ENCODE peak calls at places on chromosome 15, in six cellular contexts. R is right lobe of liver, N is left lung, D is GM23248, Q is NT2/D1, G is heart left ventricle. J is an unnamed sample.

GRCh38 chr15:73127302-73127936 is 75.2 kb downstream of the NEO1 start:
- DNase-seq in N (no peak), G (no peak), R (no peak), Q (peak; percentile 38), D (peak; percentile 56), J (peak; percentile 39)

GRCh38 chr15:72184165-72184811 is 13.3 kb downstream of the GRAMD2A start:
- DNase-seq in G (no peak), N (peak; percentile 66), D (peak; percentile 78), R (no peak), Q (no peak), J (no peak)

GRCh38 chr15:100002091-100002620 is 268.9 kb upstream of the LYSMD4 start:
- DNase-seq in R (no peak), G (no peak), N (no peak), D (no peak), Q (no peak), J (no peak)

GRCh38 chr15:68783226-68784054 is 37.3 kb downstream of the ANP32A start:
- DNase-seq in R (peak; percentile 55), Q (no peak), G (peak; percentile 68), N (no peak), D (no peak), J (no peak)

GRCh38 chr15:47429376-47429775 is 287.9 kb upstream of the SEMA6D start:
- DNase-seq in D (no peak), Q (no peak), G (no peak), N (no peak), R (no peak), J (no peak)

GRCh38 chr15:67892559-67893377 is 52.9 kb upstream of the RNU6-1 start:
- DNase-seq in R (no peak), N (no peak), D (no peak), Q (no peak), G (no peak), J (peak; percentile 19)

GRCh38 chr15:60758961-60759729 is 280.2 kb upstream of the ICE2 start:
- DNase-seq in R (no peak), N (no peak), Q (no peak), D (peak; percentile 98), G (no peak), J (peak; percentile 83)

GRCh38 chr15:77180757-77181156 is 109.8 kb upstream of the TSPAN3 start:
- DNase-seq in N (no peak), G (no peak), Q (no peak), D (peak; percentile 27), R (no peak), J (no peak)

GRCh38 chr15:63950911-63951481 is 95.3 kb downstream of the DAPK2 start:
- DNase-seq in D (peak; percentile 91), N (no peak), Q (no peak), G (no peak), R (no peak), J (peak; percentile 77)

GRCh38 chr15:75454471-75455418 is 3.3 kb upstream of the SIN3A start:
- DNase-seq in G (peak; percentile 88), D (peak; percentile 85), Q (no peak), R (peak; percentile 80), N (peak; percentile 72), J (peak; percentile 60)

DNA sequence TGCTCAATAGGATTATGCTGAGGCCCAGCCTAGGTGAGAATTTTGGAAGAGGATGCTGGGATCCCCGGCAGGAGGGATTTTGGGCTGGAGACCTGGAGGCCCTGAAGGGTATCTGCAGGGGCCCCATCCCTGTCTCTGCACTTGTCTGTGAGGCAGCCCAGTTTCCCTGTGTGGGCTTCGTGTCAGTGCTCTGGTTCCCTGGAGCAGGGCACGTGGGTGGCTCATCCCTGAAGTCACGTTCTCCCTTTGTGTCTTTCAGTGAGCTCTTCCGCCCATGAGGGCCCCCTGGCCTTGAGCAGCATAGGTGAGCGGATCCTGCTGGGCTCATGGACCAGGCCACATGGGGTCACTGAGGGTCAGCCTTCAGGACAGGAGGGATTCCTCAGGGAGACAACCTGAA is 217.9 kb downstream of the SNRPN start:
- DNase-seq in N (no peak), D (no peak), G (no peak), Q (no peak), R (peak; percentile 3), J (no peak)
- H3K9me3 ChIP-seq in N (peaks cover 87% of the 10 kb centered on the region), D (no peaks in the 10 kb centered on the region), G (no peaks in the 10 kb centered on the region), Q (peaks cover 37% of the 10 kb centered on the region), R (no peaks in the 10 kb centered on the region), J (no peaks in the 10 kb centered on the region)

GRCh38 chr15:65085207-65085753 is 8.7 kb downstream of the KBTBD13 start:
- DNase-seq in R (no peak), N (no peak), Q (no peak), G (no peak), D (no peak), J (no peak)
- H3K4me1 ChIP-seq in R (no peaks in the 10 kb centered on the region), N (peaks cover 38% of the 10 kb centered on the region), Q (peaks cover 59% of the 10 kb centered on the region), G (peaks cover 46% of the 10 kb centered on the region), D (no peaks in the 10 kb centered on the region), J (peaks cover 24% of the 10 kb centered on the region)

GRCh38 chr15:87710406-87710805 is 546.1 kb downstream of the NTRK3 start:
- DNase-seq in N (no peak), G (no peak), D (peak; percentile 35), R (no peak), Q (no peak), J (peak; percentile 58)
- H3K9me3 ChIP-seq in N (no peaks in the 10 kb centered on the region), G (no peaks in the 10 kb centered on the region), D (no peaks in the 10 kb centered on the region), R (no peaks in the 10 kb centered on the region), Q (no peaks in the 10 kb centered on the region), J (no peaks in the 10 kb centered on the region)

GRCh38 chr15:80822666-80823065 is 43.5 kb downstream of the CEMIP start:
- DNase-seq in G (no peak), D (no peak), R (no peak), N (no peak), Q (no peak), J (no peak)
- H3K4me1 ChIP-seq in G (no peaks in the 10 kb centered on the region), D (no peaks in the 10 kb centered on the region), R (no peaks in the 10 kb centered on the region), N (no peaks in the 10 kb centered on the region), Q (no peaks in the 10 kb centered on the region), J (no peaks in the 10 kb centered on the region)

GRCh38 chr15:56950979-56951378 is 32.5 kb downstream of the TCF12 start:
- DNase-seq in Q (no peak), G (no peak), N (no peak), R (no peak), D (no peak), J (no peak)
- H3K9me3 ChIP-seq in Q (peaks cover 5% of the 10 kb centered on the region), G (no peaks in the 10 kb centered on the region), N (peaks cover 16% of the 10 kb centered on the region), R (no peaks in the 10 kb centered on the region), D (no peaks in the 10 kb centered on the region), J (no peaks in the 10 kb centered on the region)

GRCh38 chr15:98776607-98777281 is 128.4 kb downstream of the IGF1R start:
- DNase-seq in R (no peak), G (no peak), Q (no peak), D (peak; percentile 59), N (peak; percentile 52), J (peak; percentile 50)
- H3K4me1 ChIP-seq in R (no peaks in the 10 kb centered on the region), G (peaks cover 31% of the 10 kb centered on the region), Q (peaks cover 11% of the 10 kb centered on the region), D (peaks cover 14% of the 10 kb centered on the region), N (peaks cover 10% of the 10 kb centered on the region), J (no peaks in the 10 kb centered on the region)

GRCh38 chr15:25247418-25248030 is 191.3 kb downstream of the UBE3A start:
- DNase-seq in N (no peak), D (no peak), R (no peak), G (peak; percentile 27), Q (no peak), J (no peak)
- H3K9me3 ChIP-seq in N (peaks cover 94% of the 10 kb centered on the region), D (no peaks in the 10 kb centered on the region), R (no peaks in the 10 kb centered on the region), G (no peaks in the 10 kb centered on the region), Q (no peaks in the 10 kb centered on the region), J (no peaks in the 10 kb centered on the region)

GRCh38 chr15:101613130-101614000 is 38.8 kb downstream of the TM2D3 start:
- DNase-seq in G (peak; percentile 92), N (no peak), Q (no peak), R (peak; percentile 89), D (peak; percentile 15), J (peak; percentile 31)

GRCh38 chr15:101614761-101615160 is 37.4 kb downstream of the TM2D3 start:
- DNase-seq in R (no peak), D (no peak), G (no peak), N (no peak), Q (no peak), J (no peak)

GRCh38 chr15:101612676-101613075 is 39.5 kb downstream of the TM2D3 start:
- DNase-seq in R (no peak), Q (no peak), G (no peak), D (no peak), N (no peak), J (no peak)

GRCh38 chr15:101615414-101615985 is 36.7 kb downstream of the TM2D3 start:
- DNase-seq in Q (no peak), D (peak; percentile 78), N (no peak), G (no peak), R (peak; percentile 37), J (no peak)

DNA sequence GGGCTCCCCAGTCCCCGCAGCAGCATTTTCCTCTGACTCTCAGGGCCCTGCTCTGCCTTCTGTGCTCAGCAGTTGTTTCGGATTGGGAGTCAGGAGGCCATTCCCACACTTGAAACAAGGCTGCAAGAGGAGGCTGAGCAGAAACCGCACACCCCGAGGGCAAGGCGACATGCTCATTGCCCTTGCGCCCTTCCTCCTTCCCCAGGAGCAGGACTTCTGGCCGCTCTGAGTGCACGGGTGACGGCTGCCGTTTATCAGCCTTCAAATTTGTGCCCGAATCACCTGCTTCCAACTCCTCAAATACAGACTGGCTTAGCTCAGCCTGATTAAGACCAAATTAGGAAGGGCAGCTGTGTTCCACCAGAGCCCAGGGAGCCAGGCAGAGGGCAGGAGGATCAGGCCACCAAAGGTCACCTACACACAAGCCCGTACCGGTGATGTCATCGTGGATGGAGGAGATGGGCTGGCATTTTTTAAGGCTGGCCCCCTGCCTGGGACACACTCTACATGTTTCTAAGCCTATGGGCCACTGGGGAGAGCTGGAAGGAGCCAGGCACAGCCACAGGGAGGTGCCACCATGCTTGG is 38.1 kb downstream of the TM2D3 start:
- DNase-seq in Q (no peak), D (no peak), N (no peak), R (peak; percentile 81), G (no peak), J (no peak)
- H3K4me1 ChIP-seq in Q (no peaks in the 10 kb centered on the region), D (peaks cover 11% of the 10 kb centered on the region), N (no peaks in the 10 kb centered on the region), R (no peaks in the 10 kb centered on the region), G (peaks cover 40% of the 10 kb centered on the region), J (no peaks in the 10 kb centered on the region)

J was measured in fibroblast of lung.